ENCODE peak calls at places on chromosome 14, in eight cellular contexts. I is stimulated activated CD8-positive, alpha-beta memory T cell treated with anti-CD3 and anti-CD28 coated beads, Interleukin-12 subunit alpha, Interleukin-12 subunit beta, amount 100 ng/mL, for 1 hour; H is left cardiac atrium; D is renal cortical epithelial cell; W is psoas muscle; K is skeletal muscle cell; E is CD4-positive, CD25-positive, alpha-beta regulatory T cell; T is stomach. Q is an unnamed sample.
A peak's percentile ranks its signal among the peaks of the same experiment; 100 is the strongest.

GRCh38 chr14:53857625-53858343 is 98.8 kb downstream of the BMP4 start:
- DNase-seq in D (no peak), K (no peak), I (no peak), H (no peak), E (no peak), T (no peak), W (no peak), Q (no peak)

GRCh38 chr14:22821193-22822016 is 6.2 kb upstream of the SLC7A7 start:
- DNase-seq in H (no peak), W (no peak), T (peak; percentile 42), D (peak; percentile 81), I (no peak), K (no peak), E (no peak), Q (no peak)

GRCh38 chr14:70555890-70556289 is 21.1 kb upstream of the ADAM20 start:
- DNase-seq in T (no peak), H (peak; percentile 28), E (no peak), W (no peak), D (peak; percentile 13), K (no peak), I (no peak), Q (no peak)

GRCh38 chr14:87149583-87150354 is 843.2 kb downstream of the GALC start:
- DNase-seq in W (no peak), H (no peak), I (no peak), T (no peak), K (peak; percentile 21), E (no peak), D (peak; percentile 36), Q (no peak)

GRCh38 chr14:74220991-74221390 is 18.3 kb upstream of the VSX2 start:
- DNase-seq in I (no peak), T (no peak), W (no peak), H (no peak), K (no peak), E (no peak), D (no peak), Q (no peak)

GRCh38 chr14:100128688-100129087 is 30.8 kb downstream of the DEGS2 start:
- DNase-seq in D (no peak), K (no peak), H (no peak), E (no peak), I (no peak), W (peak; percentile 40), T (no peak), Q (no peak)

GRCh38 chr14:47948981-47949380 is 273.6 kb upstream of the MDGA2 start:
- DNase-seq in W (no peak), H (no peak), K (no peak), E (no peak), I (no peak), T (no peak), D (no peak), Q (no peak)

GRCh38 chr14:95314609-95315008 is 5.1 kb downstream of the CLMN start:
- DNase-seq in T (peak; percentile 49), W (no peak), D (peak; percentile 84), I (no peak), K (no peak), H (no peak), E (no peak), Q (no peak)

GRCh38 chr14:28163261-28163660 is 603.3 kb upstream of the FOXG1 start:
- DNase-seq in T (no peak), K (no peak), I (no peak), D (no peak), E (no peak), H (no peak), W (no peak), Q (no peak)

GRCh38 chr14:94536836-94537235 is 24.4 kb upstream of the SERPINA4 start:
- DNase-seq in T (no peak), K (no peak), W (no peak), D (peak; percentile 7), H (no peak), E (no peak), I (no peak), Q (no peak)

GRCh38 chr14:22428681-22429315 is 160.2 kb downstream of the DAD1 start:
- DNase-seq in D (peak; percentile 39), K (no peak), E (no peak), H (no peak), W (no peak), T (no peak), I (no peak), Q (no peak)

GRCh38 chr14:84225243-84225642 is 1304.7 kb upstream of the FLRT2 start:
- DNase-seq in W (no peak), T (no peak), K (no peak), I (no peak), E (no peak), D (no peak), H (peak; percentile 57), Q (no peak)

GRCh38 chr14:21846227-21846885 is 172.7 kb upstream of the OR4E1 start:
- DNase-seq in I (peak; percentile 49), D (no peak), W (peak; percentile 17), H (no peak), T (peak; percentile 40), K (no peak), E (peak; percentile 57), Q (no peak)

GRCh38 chr14:91366749-91367148 is 50.9 kb downstream of the CCDC88C start:
- DNase-seq in I (no peak), K (no peak), W (no peak), H (no peak), E (no peak), D (no peak), T (no peak), Q (no peak)

GRCh38 chr14:77279719-77280118 is 8.7 kb upstream of the NGB start:
- DNase-seq in W (no peak), T (no peak), D (no peak), E (no peak), I (no peak), K (no peak), H (no peak), Q (no peak)

GRCh38 chr14:42869681-42870080 is 1263.0 kb downstream of the LRFN5 start:
- DNase-seq in W (no peak), H (no peak), D (peak; percentile 84), E (no peak), K (peak; percentile 76), T (no peak), I (no peak), Q (no peak)

GRCh38 chr14:73718742-73719251 is 4.6 kb upstream of the PNMA1 start:
- DNase-seq in K (no peak), E (no peak), W (no peak), D (no peak), T (no peak), H (no peak), I (no peak), Q (no peak)